ENCODE peak calls at places on chromosomes 3 and 15, in nine cellular contexts. D is A172; Z is A549; P is stimulated activated naive CD8-positive, alpha-beta T cell treated with anti-CD3 and anti-CD28 coated beads, Interleukin-15, Interleukin-2, amounts not matched to agents 100 U/mL and 50 U/mL, for 24 hours; W is A673; X is CD8-positive, alpha-beta memory T cell; A is effector CD4-positive, alpha-beta T cell; B is nucleus accumbens; S is body of pancreas. O is an unnamed sample.

GRCh38 chr15:78120523-78120922 is 10.7 kb downstream of the CIB2 start:
- DNase-seq in D (no peak), Z (no peak), P (no peak), W (no peak), X (no peak), A (no peak), B (no peak), S (no peak), O (no peak)

GRCh38 chr15:38818156-38818745 is 253.6 kb upstream of the RASGRP1 start:
- DNase-seq in D (no peak), Z (no peak), P (no peak), W (no peak), X (no peak), A (no peak), B (peak), S (no peak), O (no peak)

GRCh38 chr3:172467170-172467824 is 19.0 kb upstream of the GHSR start:
- DNase-seq in D (peak), Z (peak), P (no peak), W (no peak), X (no peak), A (no peak), B (no peak), S (no peak), O (no peak)

GRCh38 chr15:65102912-65103311 is 12.1 kb downstream of the UBAP1L start:
- DNase-seq in D (no peak), Z (no peak), P (no peak), W (no peak), X (no peak), A (no peak), B (no peak), S (no peak), O (no peak)

GRCh38 chr3:16509721-16510619 is 3.5 kb downstream of the RFTN1 start:
- DNase-seq in D (no peak), Z (no peak), P (peak), W (no peak), X (no peak), A (no peak), B (no peak), S (no peak), O (no peak)

GRCh38 chr15:36221992-36222391 is 357.4 kb upstream of the CDIN1 start:
- DNase-seq in D (no peak), Z (no peak), P (no peak), W (no peak), X (no peak), A (no peak), B (no peak), S (no peak), O (no peak)

GRCh38 chr3:83498617-83499016 is 1460.2 kb upstream of the CADM2 start:
- DNase-seq in D (no peak), Z (no peak), P (no peak), W (no peak), X (no peak), A (no peak), B (no peak), S (no peak), O (no peak)

GRCh38 chr3:112437146-112438022 is 61.9 kb downstream of the BTLA start:
- DNase-seq in D (peak), Z (peak), P (no peak), W (peak), X (no peak), A (no peak), B (no peak), S (no peak), O (no peak)

GRCh38 chr3:45639044-45639392 is 44.5 kb downstream of the LIMD1 start:
- DNase-seq in D (no peak), Z (peak), P (no peak), W (no peak), X (no peak), A (no peak), B (no peak), S (peak), O (no peak)

GRCh38 chr3:78580691-78581090 is 1187.1 kb downstream of the ROBO1 start:
- DNase-seq in D (no peak), Z (no peak), P (no peak), W (no peak), X (no peak), A (no peak), B (no peak), S (no peak), O (no peak)

GRCh38 chr3:123028233-123028828 is 768 bp upstream of the SEMA5B start:
- DNase-seq in D (peak), Z (peak), P (peak), W (peak), X (no peak), A (no peak), B (no peak), S (peak), O (no peak)

GRCh38 chr3:87298111-87298718 is 21.8 kb upstream of the POU1F1 start:
- DNase-seq in D (peak), Z (peak), P (no peak), W (peak), X (no peak), A (no peak), B (no peak), S (no peak), O (no peak)

GRCh38 chr3:12966847-12967750 is 106.1 kb downstream of the IQSEC1 start:
- DNase-seq in D (no peak), Z (no peak), P (peak), W (no peak), X (peak), A (no peak), B (no peak), S (no peak), O (no peak)

GRCh38 chr3:5310509-5310908 is 123.0 kb downstream of the EDEM1 start:
- DNase-seq in D (no peak), Z (no peak), P (no peak), W (no peak), X (no peak), A (no peak), B (no peak), S (no peak), O (no peak)

GRCh38 chr3:4247391-4247790 is 55.8 kb upstream of the SETMAR start:
- DNase-seq in D (no peak), Z (no peak), P (no peak), W (peak), X (no peak), A (no peak), B (no peak), S (no peak), O (no peak)

GRCh38 chr3:178703268-178703975 is 167.2 kb downstream of the KCNMB2 start:
- DNase-seq in D (peak), Z (no peak), P (no peak), W (no peak), X (no peak), A (no peak), B (no peak), S (no peak), O (no peak)

GRCh38 chr15:92634641-92635272 is 20.8 kb downstream of the FAM174B start:
- DNase-seq in D (no peak), Z (no peak), P (no peak), W (no peak), X (no peak), A (no peak), B (no peak), S (peak), O (no peak)

GRCh38 chr3:4906107-4906621 is 73.1 kb upstream of the BHLHE40 start:
- DNase-seq in D (peak), Z (peak), P (no peak), W (no peak), X (no peak), A (no peak), B (no peak), S (no peak), O (no peak)

GRCh38 chr15:83209333-83209732 is 1.7 kb upstream of the HDGFL3 start:
- DNase-seq in D (no peak), Z (peak), P (no peak), W (peak), X (no peak), A (no peak), B (no peak), S (no peak), O (no peak)

GRCh38 chr3:184773341-184774186 is 38.4 kb upstream of the VPS8 start:
- DNase-seq in D (no peak), Z (no peak), P (no peak), W (no peak), X (no peak), A (no peak), B (no peak), S (no peak), O (no peak)

GRCh38 chr15:23566070-23567050 is 886 bp downstream of the MKRN3 start:
- DNase-seq in D (peak), Z (peak), P (no peak), W (no peak), X (peak), A (peak), B (peak), S (no peak), O (peak)

GRCh38 chr15:31106495-31107300 is 5.2 kb upstream of the TRPM1 start:
- DNase-seq in D (no peak), Z (no peak), P (no peak), W (no peak), X (no peak), A (no peak), B (no peak), S (no peak), O (no peak)

GRCh38 chr15:93823971-93824866 is 407.1 kb upstream of the MCTP2 start:
- DNase-seq in D (no peak), Z (no peak), P (no peak), W (no peak), X (no peak), A (no peak), B (no peak), S (no peak), O (no peak)

GRCh38 chr3:172530566-172530965 is 7.3 kb upstream of the TNFSF10 start:
- DNase-seq in D (no peak), Z (no peak), P (peak), W (no peak), X (no peak), A (no peak), B (no peak), S (no peak), O (no peak)

GRCh38 chr3:149765762-149766334 is 13.6 kb upstream of the COMMD2 start:
- DNase-seq in D (peak), Z (peak), P (no peak), W (peak), X (no peak), A (no peak), B (no peak), S (no peak), O (no peak)

GRCh38 chr3:105598047-105598796 is 231.5 kb downstream of the ALCAM start:
- DNase-seq in D (peak), Z (peak), P (no peak), W (peak), X (no peak), A (no peak), B (no peak), S (no peak), O (no peak)

O was measured in T-helper 22 cell.